ENCODE peak calls at places on chromosomes 6 and 20, in eight cellular contexts. L is neural progenitor cell, T is astrocyte of the cerebellum, N is thyroid gland, P is fibroblast of pulmonary artery, I is heart right ventricle, Z is tibial nerve, E is K562. A is an unnamed sample.

GRCh38 chr20:32448306-32449056 is 90.3 kb downstream of the ASXL1 start:
- DNase-seq in L (no peak), T (no peak), N (no peak), P (no peak), I (no peak), Z (no peak), E (no peak), A (no peak)

GRCh38 chr6:88780714-88781389 is 182.6 kb downstream of the RNGTT start:
- DNase-seq in L (peak; percentile 78), T (peak; percentile 69), N (peak; percentile 16), P (peak; percentile 86), I (peak; percentile 53), Z (no peak), E (peak; percentile 46), A (peak; percentile 7)

GRCh38 chr20:62733891-62734290 is 25.3 kb downstream of the NTSR1 start:
- DNase-seq in L (no peak), T (no peak), N (no peak), P (no peak), I (no peak), Z (no peak), E (no peak), A (no peak)

GRCh38 chr6:138293428-138293827 is 75.1 kb upstream of the PBOV1 start:
- DNase-seq in L (no peak), T (no peak), N (no peak), P (no peak), I (no peak), Z (no peak), E (no peak), A (no peak)

GRCh38 chr6:16985484-16986284 is 116.2 kb upstream of the STMND1 start:
- DNase-seq in L (no peak), T (peak; percentile 12), N (no peak), P (peak; percentile 40), I (no peak), Z (no peak), E (no peak), A (peak; percentile 11)

GRCh38 chr6:157946865-157947532 is 34.7 kb upstream of the SYNJ2 start:
- DNase-seq in L (peak; percentile 47), T (no peak), N (peak; percentile 23), P (peak; percentile 27), I (no peak), Z (no peak), E (peak; percentile 64), A (no peak)

GRCh38 chr20:62054451-62054953 is 11.2 kb downstream of the TAF4 start:
- DNase-seq in L (no peak), T (no peak), N (no peak), P (no peak), I (no peak), Z (no peak), E (no peak), A (no peak)

GRCh38 chr6:113694278-113695077 is 162.7 kb upstream of the MARCKS start:
- DNase-seq in L (no peak), T (no peak), N (no peak), P (no peak), I (no peak), Z (no peak), E (no peak), A (no peak)

GRCh38 chr6:52929321-52930164 is 20.0 kb upstream of the GSTA3 start:
- DNase-seq in L (no peak), T (peak; percentile 24), N (no peak), P (peak; percentile 82), I (no peak), Z (no peak), E (peak; percentile 34), A (peak; percentile 33)

GRCh38 chr6:40986871-40987270 is 52.1 kb downstream of the UNC5CL start:
- DNase-seq in L (no peak), T (no peak), N (no peak), P (no peak), I (no peak), Z (no peak), E (no peak), A (no peak)

GRCh38 chr6:57004292-57004691 is 42.2 kb upstream of the KIAA1586 start:
- DNase-seq in L (no peak), T (no peak), N (no peak), P (no peak), I (no peak), Z (no peak), E (no peak), A (no peak)

GRCh38 chr6:44699082-44699481 is 311.6 kb downstream of the CDC5L start:
- DNase-seq in L (no peak), T (no peak), N (no peak), P (no peak), I (no peak), Z (no peak), E (no peak), A (no peak)

GRCh38 chr20:53260591-53260990 is 288.4 kb downstream of the TSHZ2 start:
- DNase-seq in L (no peak), T (no peak), N (no peak), P (no peak), I (no peak), Z (no peak), E (no peak), A (no peak)

GRCh38 chr6:38631186-38631783 is 8.4 kb downstream of the BTBD9 start:
- DNase-seq in L (no peak), T (no peak), N (no peak), P (no peak), I (no peak), Z (no peak), E (no peak), A (no peak)

GRCh38 chr20:9025643-9026042 is 43.2 kb upstream of the PLCB4 start:
- DNase-seq in L (no peak), T (peak; percentile 33), N (no peak), P (peak; percentile 30), I (no peak), Z (no peak), E (peak; percentile 9), A (no peak)

GRCh38 chr6:19478992-19479391 is 358.2 kb upstream of the ID4 start:
- DNase-seq in L (no peak), T (peak; percentile 9), N (no peak), P (peak; percentile 10), I (no peak), Z (no peak), E (no peak), A (no peak)

GRCh38 chr20:57378107-57378506 is 13.1 kb upstream of the RBM38 start:
- DNase-seq in L (no peak), T (no peak), N (no peak), P (no peak), I (no peak), Z (no peak), E (no peak), A (no peak)

GRCh38 chr6:5584072-5584471 is 322.8 kb downstream of the FARS2 start:
- DNase-seq in L (no peak), T (peak; percentile 31), N (no peak), P (peak; percentile 42), I (no peak), Z (no peak), E (no peak), A (no peak)

GRCh38 chr20:2814587-2815051 is at the start of gene C20orf141:
- DNase-seq in L (no peak), T (peak; percentile 92), N (no peak), P (peak; percentile 97), I (no peak), Z (peak; percentile 52), E (peak; percentile 35), A (peak; percentile 86)

GRCh38 chr6:108942556-108943492 is 94.6 kb downstream of the ARMC2 start:
- DNase-seq in L (no peak), T (no peak), N (no peak), P (no peak), I (no peak), Z (no peak), E (peak; percentile 32), A (no peak)
- TF ChIP-seq CTCF in L (no peak), T (no peak), N (no peak), P (no peak), I (no peak), Z (no peak), E (no peak), A (no peak)

GRCh38 chr20:60316759-60317158 is 358.5 kb downstream of the CDH26 start:
- DNase-seq in L (no peak), T (no peak), N (no peak), P (no peak), I (no peak), Z (no peak), E (no peak), A (no peak)
- TF ChIP-seq CTCF in L (no peak), T (no peak), N (no peak), P (no peak), I (no peak), Z (no peak), E (no peak), A (no peak)

DNA sequence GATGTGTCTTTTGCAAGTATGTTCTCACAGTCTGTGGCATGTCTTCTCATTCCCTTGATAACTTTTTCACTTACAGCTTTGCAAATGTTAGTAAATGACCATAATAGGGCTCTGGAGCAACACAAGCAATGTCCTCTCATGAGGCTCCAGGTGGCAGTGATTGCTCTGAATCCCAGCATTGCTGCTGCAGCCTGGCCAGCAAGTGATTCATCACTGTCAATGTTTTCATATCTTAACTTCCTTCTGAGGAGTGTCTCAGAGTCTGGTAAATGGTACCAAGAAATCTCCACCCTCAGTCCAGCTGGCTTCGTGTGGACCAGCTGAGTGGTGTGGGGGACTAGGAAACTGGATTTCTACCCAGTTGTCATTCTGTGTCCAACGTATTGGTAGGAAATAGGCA is 139.6 kb downstream of the MYLK4 start:
- DNase-seq in L (no peak), T (no peak), N (no peak), P (peak; percentile 54), I (no peak), Z (no peak), E (no peak), A (no peak)
- TF ChIP-seq CTCF in L (no peak), T (no peak), N (no peak), P (peak; percentile 12), I (no peak), Z (no peak), E (no peak), A (no peak)

DNA sequence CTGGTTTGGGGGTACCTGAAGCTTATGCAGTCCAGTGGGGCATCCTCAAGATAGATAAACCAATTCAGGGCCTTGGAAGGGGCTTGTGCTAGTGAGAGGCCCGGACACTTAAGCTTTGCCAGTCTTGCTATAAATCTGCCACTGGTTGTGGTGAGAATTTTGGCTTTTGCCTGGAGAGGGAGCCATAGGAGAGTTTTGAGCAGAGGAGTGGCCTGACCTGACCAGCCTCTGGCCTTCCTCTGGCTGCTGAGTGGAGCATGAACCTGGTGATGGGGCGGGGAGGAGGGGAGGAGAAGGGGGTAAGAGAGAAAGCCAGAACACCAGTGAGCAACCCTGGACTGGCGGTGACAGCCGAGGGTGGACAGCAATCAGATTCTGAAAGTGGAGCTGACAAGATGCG is 7.1 kb downstream of the TMEM74B start:
- DNase-seq in L (peak; percentile 46), T (no peak), N (no peak), P (peak; percentile 18), I (no peak), Z (no peak), E (peak; percentile 47), A (no peak)
- TF ChIP-seq CTCF in L (peak; percentile 47), T (no peak), N (no peak), P (peak; percentile 11), I (no peak), Z (no peak), E (peak; percentile 54), A (no peak)

GRCh38 chr6:111210074-111210729 is 122.9 kb downstream of the SLC16A10 start:
- DNase-seq in L (peak; percentile 68), T (peak; percentile 51), N (no peak), P (peak; percentile 75), I (peak; percentile 22), Z (no peak), E (peak; percentile 44), A (no peak)
- TF ChIP-seq CTCF in L (peak; percentile 82), T (peak; percentile 62), N (peak; percentile 57), P (peak; percentile 78), I (peak; percentile 73), Z (peak; percentile 67), E (peak; percentile 49), A (peak; percentile 33)

GRCh38 chr20:34022154-34022842 is 28.6 kb downstream of the RALY start:
- DNase-seq in L (peak; percentile 39), T (no peak), N (peak; percentile 28), P (no peak), I (no peak), Z (no peak), E (peak; percentile 60), A (no peak)
- TF ChIP-seq CTCF in L (peak; percentile 57), T (peak; percentile 41), N (peak; percentile 3), P (peak; percentile 40), I (peak; percentile 16), Z (no peak), E (peak; percentile 61), A (peak; percentile 4)